ENCODE peak calls at places on chromosomes 13 and 19, in eight cellular contexts. C is fibroblast of the conjunctiva; R is HS-5; Y is NCI-H1092 treated with DMSO at 0.1 percent for 48 hours; N is activated CD8-positive, alpha-beta T cell treated with anti-CD3 and anti-CD28 coated beads, Interleukin-2, amount 10 ng/mL, durations not matched to agents 7 days and 5 days; B is PC-3; E is T1000; T is putamen. M is an unnamed sample.

GRCh38 chr19:18741566-18742121 is 49.5 kb downstream of the COMP start:
- DNase-seq in E (no peak), B (peak; percentile 47), N (no peak), R (no peak), C (no peak), Y (peak; percentile 55), T (no peak), M (no peak)

GRCh38 chr19:38173324-38174041 is 50.5 kb downstream of the DPF1 start:
- DNase-seq in R (no peak), B (no peak), E (peak; percentile 89), C (no peak), N (no peak), T (peak; percentile 83), Y (peak; percentile 90), M (peak; percentile 48)

GRCh38 chr13:30165071-30165470 is 142.3 kb downstream of the KATNAL1 start:
- DNase-seq in N (no peak), B (no peak), E (no peak), Y (no peak), C (no peak), T (no peak), R (no peak), M (no peak)

GRCh38 chr19:2512523-2513431 is 36.9 kb downstream of the GADD45B start:
- DNase-seq in E (no peak), B (no peak), C (no peak), T (no peak), Y (no peak), N (no peak), R (no peak), M (no peak)

GRCh38 chr19:40576585-40577451 is at the start of gene SHKBP1:
- DNase-seq in B (peak; percentile 93), T (peak; percentile 94), R (peak; percentile 85), Y (peak; percentile 83), C (peak; percentile 92), N (peak; percentile 96), E (peak; percentile 92), M (peak; percentile 93)

GRCh38 chr19:35299523-35300339 is 7.8 kb downstream of the MAG start:
- DNase-seq in N (no peak), R (no peak), E (no peak), T (peak; percentile 66), Y (no peak), C (no peak), B (no peak), M (no peak)

GRCh38 chr13:110044521-110045200 is 258.3 kb upstream of the IRS2 start:
- DNase-seq in R (no peak), E (no peak), Y (peak; percentile 79), N (no peak), C (peak; percentile 43), B (no peak), T (no peak), M (peak; percentile 32)

GRCh38 chr13:100490692-100491091 is 97.9 kb downstream of the GGACT start:
- DNase-seq in B (no peak), R (no peak), T (no peak), C (no peak), E (no peak), Y (peak; percentile 97), N (no peak), M (no peak)

GRCh38 chr13:107421951-107422350 is 793.4 kb downstream of the LIG4 start:
- DNase-seq in C (no peak), B (no peak), N (no peak), T (no peak), R (no peak), E (no peak), Y (no peak), M (no peak)

GRCh38 chr19:49155830-49156346 is 692 bp upstream of the HRC start:
- DNase-seq in R (no peak), Y (no peak), B (no peak), N (no peak), E (no peak), T (no peak), C (no peak), M (no peak)

GRCh38 chr19:46349311-46349993 is 2.6 kb downstream of the PPP5C start:
- DNase-seq in Y (no peak), C (no peak), E (no peak), B (no peak), R (no peak), N (no peak), T (no peak), M (no peak)

GRCh38 chr13:78238911-78239310 is 320.3 kb upstream of the EDNRB start:
- DNase-seq in T (no peak), E (no peak), B (peak; percentile 4), N (no peak), C (no peak), Y (no peak), R (no peak), M (no peak)